ENCODE peak calls at places on chromosomes 7 and 10, in four cellular contexts. R, F, P and S are unnamed samples.
A peak's percentile ranks its signal among the peaks of the same experiment; 100 is the strongest.

GRCh38 chr10:32038777-32039176 is 17.4 kb downstream of the KIF5B start:
- DNase-seq in P (no peak), R (no peak), F (no peak), S (no peak)

GRCh38 chr10:77912576-77912975 is 14.0 kb downstream of the DLG5 start:
- DNase-seq in F (no peak), P (no peak), R (no peak), S (no peak)

GRCh38 chr10:132676193-132676891 is 109.6 kb downstream of the NKX6-2 start:
- DNase-seq in P (no peak), R (no peak), F (peak; percentile 7), S (peak; percentile 8)

GRCh38 chr10:46514431-46514861 is 42.0 kb downstream of the GPRIN2 start:
- DNase-seq in F (no peak), P (no peak), R (no peak), S (peak; percentile 7)

GRCh38 chr7:115087437-115087836 is 165.5 kb downstream of the MDFIC start:
- DNase-seq in F (peak; percentile 31), P (no peak), R (no peak), S (no peak)

GRCh38 chr10:113148899-113149298 is 198.9 kb downstream of the TCF7L2 start:
- DNase-seq in F (no peak), R (no peak), P (no peak), S (no peak)

GRCh38 chr10:4678023-4678950 is 147.7 kb upstream of the AKR1E2 start:
- DNase-seq in P (no peak), F (peak; percentile 54), R (no peak), S (no peak)

GRCh38 chr7:46544396-46545008 is 623.4 kb upstream of the IGFBP3 start:
- DNase-seq in F (peak; percentile 7), P (no peak), R (no peak), S (no peak)

GRCh38 chr7:147535619-147536200 is 1054.9 kb upstream of the C7orf33 start:
- DNase-seq in P (no peak), R (no peak), F (no peak), S (no peak)

GRCh38 chr7:121204537-121204936 is 124.3 kb upstream of the WNT16 start:
- DNase-seq in P (no peak), R (peak; percentile 17), F (no peak), S (no peak)

GRCh38 chr7:45007106-45007505 is 7.1 kb downstream of the CCM2 start:
- DNase-seq in F (no peak), P (no peak), R (no peak), S (no peak)

GRCh38 chr7:73891178-73891885 is 30.4 kb downstream of the TMEM270 start:
- DNase-seq in R (no peak), P (peak; percentile 50), F (no peak), S (no peak)

GRCh38 chr10:90530526-90530925 is 327.3 kb downstream of the HTR7 start:
- DNase-seq in F (no peak), R (no peak), P (no peak), S (no peak)
- TF ChIP-seq ELF4 in F (no peak), R (no peak), P (no peak), S (no peak)

GRCh38 chr7:50206521-50207250 is 97.8 kb upstream of the IKZF1 start:
- DNase-seq in R (no peak), F (peak; percentile 40), P (no peak), S (no peak)
- TF ChIP-seq ELF4 in R (no peak), F (no peak), P (no peak), S (no peak)

GRCh38 chr7:2974093-2974819 is 69.4 kb downstream of the CARD11 start:
- DNase-seq in R (no peak), F (no peak), P (no peak), S (no peak)
- TF ChIP-seq ELF4 in R (no peak), F (no peak), P (no peak), S (no peak)

DNA sequence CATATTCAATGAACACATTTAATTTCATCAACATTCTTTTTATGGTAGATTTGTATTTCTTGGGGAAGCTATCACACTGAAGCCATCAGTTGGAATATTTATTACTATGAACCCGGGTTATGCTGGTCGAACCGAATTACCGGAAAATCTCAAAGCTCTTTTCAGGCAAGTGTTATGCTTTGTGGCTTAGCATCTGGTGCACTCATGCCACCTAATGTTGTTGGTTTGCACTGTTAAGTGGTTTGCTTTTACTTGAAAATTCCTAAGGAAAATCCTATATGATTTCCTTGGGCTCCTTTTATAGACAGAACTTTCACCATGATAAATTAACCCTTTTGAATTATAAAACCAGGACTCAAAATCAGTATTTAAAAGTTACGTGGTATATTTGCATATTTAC is 147.9 kb downstream of the DNAH11 start:
- DNase-seq in R (no peak), P (no peak), F (no peak), S (no peak)
- TF ChIP-seq ELF4 in R (no peak), P (no peak), F (no peak), S (no peak)

GRCh38 chr10:121194696-121195523 is 343.7 kb downstream of the WDR11 start:
- DNase-seq in R (no peak), P (no peak), F (no peak), S (no peak)

GRCh38 chr10:121195524-121195910 is 344.4 kb downstream of the WDR11 start:
- DNase-seq in P (no peak), F (no peak), R (no peak), S (no peak)
- TF ChIP-seq ELF4 in P (no peak), F (no peak), R (no peak), S (no peak)

DNA sequence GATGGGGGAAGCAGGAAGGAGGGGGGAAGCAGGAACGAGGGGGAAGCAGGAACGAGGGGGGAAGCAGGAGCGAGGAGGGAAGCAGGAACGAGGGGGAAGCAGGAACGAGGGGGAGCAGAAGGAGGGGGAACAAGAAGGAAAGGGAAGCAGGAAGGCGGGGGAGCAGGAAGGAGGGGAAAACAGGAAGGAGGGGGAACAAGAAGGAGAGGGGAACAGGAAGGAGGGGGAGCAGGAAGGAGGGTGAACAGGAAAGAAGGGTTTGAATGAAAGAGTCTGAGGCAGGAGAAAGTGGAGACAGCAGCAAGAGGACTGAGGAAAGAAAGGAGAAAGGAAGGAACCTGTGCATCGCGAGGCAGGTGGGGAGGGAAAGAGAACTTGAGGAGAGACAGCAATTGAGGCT is 256.6 kb downstream of the PTEN start:
- DNase-seq in P (no peak), R (no peak), F (no peak), S (no peak)
- TF ChIP-seq ELF4 in P (no peak), R (no peak), F (no peak), S (no peak)

GRCh38 chr7:96321041-96321669 is 743 bp downstream of the SLC25A13 start:
- DNase-seq in R (peak; percentile 73), F (peak; percentile 88), P (peak; percentile 90), S (peak; percentile 81)
- TF ChIP-seq ELF4 in R (no peak), F (peak; percentile 70), P (no peak), S (no peak)